ENCODE peak calls at places on chromosomes 12 and 14, in five cellular contexts. O is ACHN, J is NCI-H1417 treated with DMSO at 0.1 percent for 48 hours, W is GDM1, E is HEK293T. R is an unnamed sample.

GRCh38 chr12:30643366-30643765 is 52.3 kb downstream of the IPO8 start:
- DNase-seq in O (no peak), J (no peak), W (no peak), E (no peak), R (no peak)

GRCh38 chr12:6434205-6435180 is 10.3 kb upstream of the CD27 start:
- DNase-seq in O (no peak), J (no peak), W (no peak), E (no peak), R (no peak)

GRCh38 chr12:10562306-10562933 is 51.0 kb downstream of the MAGOHB start:
- DNase-seq in O (peak; percentile 66), J (no peak), W (peak; percentile 0), E (peak; percentile 23), R (peak; percentile 23)

GRCh38 chr12:110141389-110141788 is 17.2 kb downstream of the IFT81 start:
- DNase-seq in O (no peak), J (no peak), W (no peak), E (no peak), R (no peak)

GRCh38 chr12:77166711-77167110 is 101.3 kb upstream of the E2F7 start:
- DNase-seq in O (no peak), J (no peak), W (no peak), E (no peak), R (no peak)

GRCh38 chr14:104550849-104551728 is 28.5 kb upstream of the C14orf180 start:
- DNase-seq in O (no peak), J (no peak), W (no peak), E (no peak), R (no peak)

GRCh38 chr14:68552597-68552996 is 240.3 kb downstream of the ZFP36L1 start:
- DNase-seq in O (peak; percentile 29), J (no peak), W (peak; percentile 26), E (no peak), R (no peak)

GRCh38 chr12:80756875-80757274 is 40.2 kb downstream of the MYF5 start:
- DNase-seq in O (no peak), J (no peak), W (no peak), E (no peak), R (no peak)

GRCh38 chr14:90641111-90642010 is 174.9 kb downstream of the TTC7B start:
- DNase-seq in O (no peak), J (no peak), W (no peak), E (no peak), R (no peak)

GRCh38 chr12:110689002-110689600 is at the start of gene HVCN1:
- DNase-seq in O (no peak), J (no peak), W (no peak), E (no peak), R (peak; percentile 60)

GRCh38 chr12:88615490-88615889 is 35.2 kb upstream of the KITLG start:
- DNase-seq in O (no peak), J (no peak), W (no peak), E (no peak), R (no peak)

GRCh38 chr12:92541024-92541423 is 161.8 kb upstream of the PLEKHG7 start:
- DNase-seq in O (no peak), J (no peak), W (peak; percentile 29), E (no peak), R (no peak)

GRCh38 chr14:89442280-89442679 is 25.2 kb upstream of the FOXN3 start:
- DNase-seq in O (no peak), J (no peak), W (no peak), E (no peak), R (no peak)

GRCh38 chr12:47734725-47735480 is 9.6 kb upstream of the ENDOU start:
- DNase-seq in O (no peak), J (no peak), W (no peak), E (no peak), R (no peak)

GRCh38 chr12:122449317-122449716 is 26.8 kb upstream of the CLIP1 start:
- DNase-seq in O (no peak), J (no peak), W (no peak), E (no peak), R (no peak)

GRCh38 chr12:52084491-52085231 is 5.2 kb downstream of the SMIM41 start:
- DNase-seq in O (no peak), J (no peak), W (no peak), E (no peak), R (no peak)

GRCh38 chr12:57591567-57592325 is 754 bp downstream of the PIP4K2C start:
- DNase-seq in O (peak; percentile 56), J (no peak), W (no peak), E (no peak), R (no peak)

GRCh38 chr12:40010899-40011774 is 94.7 kb downstream of the SLC2A13 start:
- DNase-seq in O (peak; percentile 91), J (peak; percentile 43), W (peak; percentile 16), E (peak; percentile 55), R (peak; percentile 66)

GRCh38 chr12:90360300-90360699 is 594.7 kb downstream of the CCER1 start:
- DNase-seq in O (no peak), J (no peak), W (no peak), E (no peak), R (no peak)

GRCh38 chr14:76780875-76781647 is 19.8 kb downstream of the VASH1 start:
- DNase-seq in O (no peak), J (no peak), W (no peak), E (no peak), R (no peak)

GRCh38 chr14:31592122-31592521 is 30.9 kb downstream of the NUBPL start:
- DNase-seq in O (no peak), J (no peak), W (no peak), E (no peak), R (no peak)

GRCh38 chr14:55430024-55430690 is 10.3 kb downstream of the TBPL2 start:
- DNase-seq in O (peak; percentile 63), J (peak; percentile 39), W (peak; percentile 27), E (peak; percentile 44), R (no peak)

GRCh38 chr12:69351462-69352236 is 3.5 kb downstream of the LYZ start:
- DNase-seq in O (no peak), J (no peak), W (no peak), E (no peak), R (no peak)

GRCh38 chr14:33925209-33925608 is 25.7 kb downstream of the EGLN3 start:
- DNase-seq in O (no peak), J (no peak), W (no peak), E (no peak), R (no peak)

GRCh38 chr12:54388214-54389138 is 3.9 kb upstream of the ZNF385A start:
- DNase-seq in O (no peak), J (no peak), W (no peak), E (no peak), R (no peak)

GRCh38 chr14:100237735-100238418 is 1.1 kb upstream of the YY1 start:
- DNase-seq in O (peak; percentile 40), J (no peak), W (peak; percentile 55), E (peak; percentile 61), R (peak; percentile 62)

GRCh38 chr14:22474730-22475351 is 114.2 kb downstream of the DAD1 start:
- DNase-seq in O (no peak), J (no peak), W (no peak), E (no peak), R (no peak)

GRCh38 chr14:80356413-80356812 is 145.1 kb upstream of the DIO2 start:
- DNase-seq in O (no peak), J (peak; percentile 10), W (no peak), E (no peak), R (no peak)

GRCh38 chr14:83197271-83197670 is 1663.6 kb upstream of the SEL1L start:
- DNase-seq in O (no peak), J (no peak), W (no peak), E (no peak), R (no peak)

GRCh38 chr12:131114942-131115584 is 161.4 kb downstream of the ADGRD1 start:
- DNase-seq in O (no peak), J (no peak), W (no peak), E (no peak), R (no peak)

R was measured in memory B cell.